ENCODE peak calls at places on chromosomes 7 and 10, in six cellular contexts. One of them, this sample, is unnamed.

GRCh38 chr10:69958232-69958902 is 94.3 kb upstream of the MACROH2A2 start:
- DNase-seq in GM12878: no peak
- DNase-seq in HCT116: peak; percentile 46
- DNase-seq in K562: peak; percentile 76
- DNase-seq in H1: no peak
- DNase-seq in HepG2: peak; percentile 38
- DNase-seq in this sample: peak; percentile 53

GRCh38 chr7:45368129-45368807 is 205.9 kb upstream of the ADCY1 start:
- DNase-seq in GM12878: no peak
- DNase-seq in HCT116: no peak
- DNase-seq in K562: no peak
- DNase-seq in H1: no peak
- DNase-seq in HepG2: no peak
- DNase-seq in this sample: no peak

GRCh38 chr7:108408294-108409004 is 47.8 kb downstream of the NRCAM start:
- DNase-seq in GM12878: no peak
- DNase-seq in HCT116: no peak
- DNase-seq in K562: no peak
- DNase-seq in H1: no peak
- DNase-seq in HepG2: no peak
- DNase-seq in this sample: no peak

GRCh38 chr7:88215295-88215694 is 4.5 kb downstream of the SRI start:
- DNase-seq in GM12878: no peak
- DNase-seq in HCT116: no peak
- DNase-seq in K562: no peak
- DNase-seq in H1: no peak
- DNase-seq in HepG2: no peak
- DNase-seq in this sample: no peak

GRCh38 chr7:1621718-1622117 is 48.4 kb upstream of the ELFN1 start:
- DNase-seq in GM12878: no peak
- DNase-seq in HCT116: no peak
- DNase-seq in K562: no peak
- DNase-seq in H1: no peak
- DNase-seq in HepG2: no peak
- DNase-seq in this sample: no peak

GRCh38 chr10:87575851-87576250 is 71.2 kb downstream of the MINPP1 start:
- DNase-seq in GM12878: no peak
- DNase-seq in HCT116: no peak
- DNase-seq in K562: no peak
- DNase-seq in H1: no peak
- DNase-seq in HepG2: no peak
- DNase-seq in this sample: no peak

GRCh38 chr10:12634532-12634931 is 285.2 kb downstream of the CAMK1D start:
- DNase-seq in GM12878: no peak
- DNase-seq in HCT116: no peak
- DNase-seq in K562: no peak
- DNase-seq in H1: no peak
- DNase-seq in HepG2: no peak
- DNase-seq in this sample: no peak

GRCh38 chr7:130356760-130357611 is 12.4 kb downstream of the CPA5 start:
- DNase-seq in GM12878: no peak
- DNase-seq in HCT116: peak; percentile 53
- DNase-seq in K562: peak; percentile 56
- DNase-seq in H1: no peak
- DNase-seq in HepG2: no peak
- DNase-seq in this sample: peak; percentile 91

GRCh38 chr7:73442903-73443542 is 9.4 kb downstream of the FZD9 start:
- DNase-seq in GM12878: no peak
- DNase-seq in HCT116: no peak
- DNase-seq in K562: no peak
- DNase-seq in H1: no peak
- DNase-seq in HepG2: no peak
- DNase-seq in this sample: no peak

GRCh38 chr7:4749798-4750197 is 25.6 kb upstream of the AP5Z1 start:
- DNase-seq in GM12878: no peak
- DNase-seq in HCT116: no peak
- DNase-seq in K562: no peak
- DNase-seq in H1: no peak
- DNase-seq in HepG2: no peak
- DNase-seq in this sample: no peak

GRCh38 chr7:100432621-100433275 is 3.1 kb downstream of the MEPCE start:
- DNase-seq in GM12878: no peak
- DNase-seq in HCT116: no peak
- DNase-seq in K562: no peak
- DNase-seq in H1: no peak
- DNase-seq in HepG2: no peak
- DNase-seq in this sample: no peak

GRCh38 chr7:100432053-100432452 is 2.4 kb downstream of the MEPCE start:
- DNase-seq in GM12878: no peak
- DNase-seq in HCT116: no peak
- DNase-seq in K562: no peak
- DNase-seq in H1: no peak
- DNase-seq in HepG2: no peak
- DNase-seq in this sample: no peak

GRCh38 chr7:100433276-100433591 is 3.1 kb downstream of the PPP1R35 start:
- DNase-seq in GM12878: no peak
- DNase-seq in HCT116: no peak
- DNase-seq in K562: no peak
- DNase-seq in H1: no peak
- DNase-seq in HepG2: no peak
- DNase-seq in this sample: no peak

GRCh38 chr7:100434297-100435144 is 1.8 kb downstream of the PPP1R35 start:
- DNase-seq in GM12878: no peak
- DNase-seq in HCT116: no peak
- DNase-seq in K562: no peak
- DNase-seq in H1: no peak
- DNase-seq in HepG2: no peak
- DNase-seq in this sample: no peak

GRCh38 chr7:100433592-100434296 is 2.6 kb downstream of the PPP1R35 start:
- DNase-seq in GM12878: no peak
- DNase-seq in HCT116: no peak
- DNase-seq in K562: no peak
- DNase-seq in H1: no peak
- DNase-seq in HepG2: no peak
- DNase-seq in this sample: no peak
- TF ChIP-seq POLR2A in GM12878: peak; percentile 35
- TF ChIP-seq POLR2A in HCT116: no peak
- TF ChIP-seq POLR2A in K562: peak; percentile 55
- TF ChIP-seq POLR2A in H1: no peak
- TF ChIP-seq POLR2A in HepG2: no peak
- TF ChIP-seq POLR2A in this sample: no peak

DNA sequence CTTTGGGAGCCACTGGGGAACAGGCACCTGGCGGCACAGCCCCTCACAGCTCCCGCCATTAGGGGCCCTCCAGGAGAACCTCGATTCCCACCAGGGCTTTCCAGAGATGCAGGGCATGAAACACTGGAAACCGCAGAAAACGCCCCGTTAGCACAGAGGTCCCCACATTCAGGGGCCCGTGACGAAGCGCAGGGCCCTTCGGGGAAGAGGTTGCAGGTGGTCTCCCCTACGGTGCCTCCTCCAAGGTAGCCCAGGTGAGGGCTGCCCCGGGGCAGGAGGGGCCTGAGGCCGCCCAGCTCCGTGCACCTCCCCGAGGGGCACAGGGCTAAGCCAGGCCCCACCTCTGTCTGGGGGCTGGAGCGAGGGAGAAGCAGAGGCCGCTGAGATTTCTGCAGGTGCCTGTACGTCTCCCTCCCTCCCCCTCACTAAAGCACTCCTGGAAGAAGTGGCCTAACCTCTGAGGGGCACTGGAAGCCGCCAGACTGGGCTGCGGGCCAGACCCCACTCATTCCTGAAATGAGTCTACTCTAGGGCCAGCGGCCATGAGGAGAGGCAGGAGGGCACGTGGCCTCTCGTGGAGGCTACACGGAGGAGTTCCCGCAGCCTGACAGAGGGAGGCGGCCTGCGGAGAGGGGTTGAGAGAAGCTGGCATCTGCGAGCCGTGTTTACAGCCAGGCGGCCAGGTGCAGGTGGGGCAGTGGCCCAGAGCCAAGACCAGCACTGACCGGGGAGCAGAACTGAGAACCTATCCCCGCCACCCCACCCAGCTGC is 6.9 kb downstream of the PDGFA start:
- DNase-seq in GM12878: no peak
- DNase-seq in HCT116: no peak
- DNase-seq in K562: no peak
- DNase-seq in H1: no peak
- DNase-seq in HepG2: no peak
- DNase-seq in this sample: no peak
- H3K9ac ChIP-seq in GM12878: no peak overlapping the region
- H3K9ac ChIP-seq in HCT116: no peak overlapping the region
- H3K9ac ChIP-seq in K562: no peak overlapping the region
- H3K9ac ChIP-seq in H1: no peak overlapping the region
- H3K9ac ChIP-seq in HepG2: no peak overlapping the region
- H3K9ac ChIP-seq in this sample: no peak overlapping the region

GRCh38 chr10:93804200-93804599 is 46.5 kb downstream of the LGI1 start:
- DNase-seq in GM12878: no peak
- DNase-seq in HCT116: no peak
- DNase-seq in K562: no peak
- DNase-seq in H1: no peak
- DNase-seq in HepG2: no peak
- DNase-seq in this sample: no peak
- TF ChIP-seq POLR2A in GM12878: no peak
- TF ChIP-seq POLR2A in HCT116: no peak
- TF ChIP-seq POLR2A in K562: no peak
- TF ChIP-seq POLR2A in H1: no peak
- TF ChIP-seq POLR2A in HepG2: no peak
- TF ChIP-seq POLR2A in this sample: no peak

GRCh38 chr7:151113344-151114150 is 27.3 kb downstream of the AGAP3 start:
- DNase-seq in GM12878: no peak
- DNase-seq in HCT116: peak; percentile 76
- DNase-seq in K562: peak; percentile 87
- DNase-seq in H1: no peak
- DNase-seq in HepG2: no peak
- DNase-seq in this sample: peak; percentile 93
- H3K9ac ChIP-seq in GM12878: no peak overlapping the region
- H3K9ac ChIP-seq in HCT116: peak overlapping the region; percentile 58
- H3K9ac ChIP-seq in K562: peak overlapping the region; percentile 49
- H3K9ac ChIP-seq in H1: no peak overlapping the region
- H3K9ac ChIP-seq in HepG2: no peak overlapping the region
- H3K9ac ChIP-seq in this sample: peak overlapping the region; percentile 15

This sample was measured in IMR-90.